ENCODE peak calls at places on chromosomes 11 and 22, in seven cellular contexts. One of them, this sample, is unnamed.

GRCh38 chr11:49208006-49208721 is at the start of gene FOLH1:
- DNase-seq in RWPE1: peak
- DNase-seq in progenitor cell of endocrine pancreas: no peak
- DNase-seq in AG04450: no peak
- DNase-seq in Calu3: peak
- DNase-seq in foreskin keratinocyte: peak
- DNase-seq in upper lobe of right lung: peak
- DNase-seq in this sample: no peak

GRCh38 chr11:40118780-40119179 is 1340.7 kb downstream of the LRRC4C start:
- DNase-seq in RWPE1: no peak
- DNase-seq in progenitor cell of endocrine pancreas: no peak
- DNase-seq in AG04450: no peak
- DNase-seq in Calu3: no peak
- DNase-seq in foreskin keratinocyte: no peak
- DNase-seq in upper lobe of right lung: no peak
- DNase-seq in this sample: no peak

GRCh38 chr11:111707039-111707690 is 59.0 kb downstream of the PPP2R1B start:
- DNase-seq in RWPE1: peak
- DNase-seq in progenitor cell of endocrine pancreas: no peak
- DNase-seq in AG04450: peak
- DNase-seq in Calu3: peak
- DNase-seq in foreskin keratinocyte: peak
- DNase-seq in upper lobe of right lung: no peak
- DNase-seq in this sample: no peak

GRCh38 chr11:105152556-105152955 is 13.0 kb upstream of the CARD18 start:
- DNase-seq in RWPE1: no peak
- DNase-seq in progenitor cell of endocrine pancreas: no peak
- DNase-seq in AG04450: no peak
- DNase-seq in Calu3: no peak
- DNase-seq in foreskin keratinocyte: no peak
- DNase-seq in upper lobe of right lung: no peak
- DNase-seq in this sample: no peak

GRCh38 chr11:60222141-60222540 is 20.8 kb downstream of the MS4A4E start:
- DNase-seq in RWPE1: no peak
- DNase-seq in progenitor cell of endocrine pancreas: no peak
- DNase-seq in AG04450: no peak
- DNase-seq in Calu3: no peak
- DNase-seq in foreskin keratinocyte: no peak
- DNase-seq in upper lobe of right lung: no peak
- DNase-seq in this sample: no peak

GRCh38 chr11:34654491-34655334 is 33.8 kb downstream of the EHF start:
- DNase-seq in RWPE1: no peak
- DNase-seq in progenitor cell of endocrine pancreas: no peak
- DNase-seq in AG04450: no peak
- DNase-seq in Calu3: peak
- DNase-seq in foreskin keratinocyte: no peak
- DNase-seq in upper lobe of right lung: peak
- DNase-seq in this sample: no peak

GRCh38 chr22:42365337-42365865 is 66.8 kb downstream of the NFAM1 start:
- DNase-seq in RWPE1: no peak
- DNase-seq in progenitor cell of endocrine pancreas: no peak
- DNase-seq in AG04450: no peak
- DNase-seq in Calu3: no peak
- DNase-seq in foreskin keratinocyte: no peak
- DNase-seq in upper lobe of right lung: no peak
- DNase-seq in this sample: no peak

GRCh38 chr11:106276859-106277436 is 199.5 kb downstream of the AASDHPPT start:
- DNase-seq in RWPE1: peak
- DNase-seq in progenitor cell of endocrine pancreas: no peak
- DNase-seq in AG04450: no peak
- DNase-seq in Calu3: no peak
- DNase-seq in foreskin keratinocyte: peak
- DNase-seq in upper lobe of right lung: no peak
- DNase-seq in this sample: no peak

GRCh38 chr11:119262668-119263351 is 54.1 kb downstream of the MCAM start:
- DNase-seq in RWPE1: no peak
- DNase-seq in progenitor cell of endocrine pancreas: no peak
- DNase-seq in AG04450: no peak
- DNase-seq in Calu3: no peak
- DNase-seq in foreskin keratinocyte: peak
- DNase-seq in upper lobe of right lung: no peak
- DNase-seq in this sample: no peak

GRCh38 chr11:843818-844692 is 1.4 kb downstream of the TSPAN4 start:
- DNase-seq in RWPE1: peak
- DNase-seq in progenitor cell of endocrine pancreas: peak
- DNase-seq in AG04450: peak
- DNase-seq in Calu3: peak
- DNase-seq in foreskin keratinocyte: peak
- DNase-seq in upper lobe of right lung: peak
- DNase-seq in this sample: no peak

GRCh38 chr22:24938741-24939341 is 7.7 kb downstream of the LHFPL7 start:
- DNase-seq in RWPE1: peak
- DNase-seq in progenitor cell of endocrine pancreas: no peak
- DNase-seq in AG04450: no peak
- DNase-seq in Calu3: peak
- DNase-seq in foreskin keratinocyte: peak
- DNase-seq in upper lobe of right lung: no peak
- DNase-seq in this sample: no peak

GRCh38 chr11:121513807-121514206 is 61.0 kb upstream of the SORL1-AS1 start:
- DNase-seq in RWPE1: no peak
- DNase-seq in progenitor cell of endocrine pancreas: no peak
- DNase-seq in AG04450: no peak
- DNase-seq in Calu3: no peak
- DNase-seq in foreskin keratinocyte: no peak
- DNase-seq in upper lobe of right lung: no peak
- DNase-seq in this sample: no peak
- TF ChIP-seq CTCF in RWPE1: no peak
- TF ChIP-seq CTCF in progenitor cell of endocrine pancreas: no peak
- TF ChIP-seq CTCF in AG04450: no peak
- TF ChIP-seq CTCF in Calu3: no peak
- TF ChIP-seq CTCF in foreskin keratinocyte: no peak
- TF ChIP-seq CTCF in upper lobe of right lung: no peak
- TF ChIP-seq CTCF in this sample: no peak

GRCh38 chr11:73372371-73372993 is 3.7 kb upstream of the RELT start:
- DNase-seq in RWPE1: no peak
- DNase-seq in progenitor cell of endocrine pancreas: no peak
- DNase-seq in AG04450: no peak
- DNase-seq in Calu3: peak
- DNase-seq in foreskin keratinocyte: no peak
- DNase-seq in upper lobe of right lung: no peak
- DNase-seq in this sample: no peak
- TF ChIP-seq CTCF in RWPE1: no peak
- TF ChIP-seq CTCF in progenitor cell of endocrine pancreas: no peak
- TF ChIP-seq CTCF in AG04450: peak
- TF ChIP-seq CTCF in Calu3: no peak
- TF ChIP-seq CTCF in foreskin keratinocyte: peak
- TF ChIP-seq CTCF in upper lobe of right lung: peak
- TF ChIP-seq CTCF in this sample: no peak

GRCh38 chr22:19671316-19671715 is 43.0 kb upstream of the SEPTIN5 start:
- DNase-seq in RWPE1: no peak
- DNase-seq in progenitor cell of endocrine pancreas: no peak
- DNase-seq in AG04450: no peak
- DNase-seq in Calu3: no peak
- DNase-seq in foreskin keratinocyte: no peak
- DNase-seq in upper lobe of right lung: no peak
- DNase-seq in this sample: no peak
- TF ChIP-seq CTCF in RWPE1: no peak
- TF ChIP-seq CTCF in progenitor cell of endocrine pancreas: no peak
- TF ChIP-seq CTCF in AG04450: no peak
- TF ChIP-seq CTCF in Calu3: no peak
- TF ChIP-seq CTCF in foreskin keratinocyte: no peak
- TF ChIP-seq CTCF in upper lobe of right lung: no peak
- TF ChIP-seq CTCF in this sample: no peak

DNA sequence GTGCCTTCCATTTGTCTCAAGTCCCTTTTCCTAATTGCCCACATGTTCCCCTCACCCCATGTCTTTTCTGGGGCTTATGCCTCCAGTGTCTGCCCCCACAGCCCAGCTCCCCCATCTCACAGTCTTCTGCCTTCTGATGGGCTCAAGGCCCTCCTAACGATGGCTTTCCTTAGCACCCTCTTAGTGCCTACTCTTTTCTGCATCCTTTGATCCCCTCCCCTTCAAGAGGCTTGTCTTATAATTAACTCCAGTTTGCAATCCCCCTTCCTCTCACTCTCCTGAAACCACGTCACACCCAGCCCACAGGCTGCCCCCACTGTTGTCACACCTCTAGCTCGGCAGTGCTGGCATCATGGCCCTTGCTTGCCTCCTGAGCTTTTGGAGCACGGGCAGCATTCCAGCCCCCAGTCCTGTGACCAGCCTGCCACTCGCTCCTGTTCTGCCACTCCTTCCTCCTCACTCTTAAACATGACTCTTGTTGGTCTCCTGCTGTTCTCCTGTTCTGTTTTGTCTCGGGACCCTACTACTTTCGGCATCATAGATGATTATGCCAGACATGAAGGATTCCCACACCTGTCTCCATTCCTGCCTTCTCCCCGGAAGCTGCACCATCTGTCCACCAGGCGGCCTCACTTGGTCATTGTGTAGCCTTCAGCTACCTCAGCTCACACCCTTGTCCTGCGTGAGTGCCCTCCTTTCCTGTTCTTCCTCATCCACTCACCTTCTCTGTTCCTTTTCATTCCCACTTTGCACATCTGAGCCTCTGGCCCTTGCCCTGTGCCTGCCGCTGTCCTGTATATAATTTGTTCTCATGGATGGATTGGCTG is 26.1 kb downstream of the UBE2L3 start:
- DNase-seq in RWPE1: no peak
- DNase-seq in progenitor cell of endocrine pancreas: no peak
- DNase-seq in AG04450: no peak
- DNase-seq in Calu3: peak
- DNase-seq in foreskin keratinocyte: no peak
- DNase-seq in upper lobe of right lung: no peak
- DNase-seq in this sample: no peak
- TF ChIP-seq CTCF in RWPE1: no peak
- TF ChIP-seq CTCF in progenitor cell of endocrine pancreas: peak
- TF ChIP-seq CTCF in AG04450: peak
- TF ChIP-seq CTCF in Calu3: peak
- TF ChIP-seq CTCF in foreskin keratinocyte: peak
- TF ChIP-seq CTCF in upper lobe of right lung: no peak
- TF ChIP-seq CTCF in this sample: no peak

GRCh38 chr11:20238712-20239111 is 78.4 kb upstream of the DBX1 start:
- DNase-seq in RWPE1: no peak
- DNase-seq in progenitor cell of endocrine pancreas: no peak
- DNase-seq in AG04450: no peak
- DNase-seq in Calu3: peak
- DNase-seq in foreskin keratinocyte: no peak
- DNase-seq in upper lobe of right lung: no peak
- DNase-seq in this sample: no peak

GRCh38 chr11:20249313-20249873 is 89.1 kb upstream of the DBX1 start:
- DNase-seq in RWPE1: no peak
- DNase-seq in progenitor cell of endocrine pancreas: no peak
- DNase-seq in AG04450: no peak
- DNase-seq in Calu3: no peak
- DNase-seq in foreskin keratinocyte: no peak
- DNase-seq in upper lobe of right lung: no peak
- DNase-seq in this sample: no peak

GRCh38 chr11:20247540-20248138 is 87.4 kb upstream of the DBX1 start:
- DNase-seq in RWPE1: no peak
- DNase-seq in progenitor cell of endocrine pancreas: no peak
- DNase-seq in AG04450: no peak
- DNase-seq in Calu3: no peak
- DNase-seq in foreskin keratinocyte: no peak
- DNase-seq in upper lobe of right lung: no peak
- DNase-seq in this sample: no peak

GRCh38 chr11:20248345-20248744 is 88.1 kb upstream of the DBX1 start:
- DNase-seq in RWPE1: no peak
- DNase-seq in progenitor cell of endocrine pancreas: no peak
- DNase-seq in AG04450: no peak
- DNase-seq in Calu3: no peak
- DNase-seq in foreskin keratinocyte: no peak
- DNase-seq in upper lobe of right lung: no peak
- DNase-seq in this sample: no peak

DNA sequence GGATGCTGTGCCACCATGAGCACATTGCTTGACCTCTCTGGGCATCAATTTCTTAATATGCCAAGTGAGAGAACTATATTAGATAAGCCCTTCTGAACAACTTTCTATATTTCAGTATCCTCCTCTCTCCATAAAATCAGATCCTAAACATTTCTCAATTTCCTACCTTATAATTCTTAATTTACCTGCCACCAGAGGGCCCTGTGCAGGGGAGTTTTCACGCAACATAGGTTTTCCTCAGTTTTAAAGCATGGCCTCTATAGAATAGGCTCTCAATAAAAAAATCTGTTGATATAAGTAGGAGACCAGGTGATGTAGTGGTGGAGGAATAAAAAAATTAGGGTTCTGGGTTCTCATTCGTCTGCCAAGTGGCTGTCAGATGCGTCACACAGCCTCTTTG is 83.7 kb upstream of the DBX1 start:
- DNase-seq in RWPE1: no peak
- DNase-seq in progenitor cell of endocrine pancreas: no peak
- DNase-seq in AG04450: no peak
- DNase-seq in Calu3: no peak
- DNase-seq in foreskin keratinocyte: no peak
- DNase-seq in upper lobe of right lung: no peak
- DNase-seq in this sample: no peak
- TF ChIP-seq CTCF in RWPE1: peak
- TF ChIP-seq CTCF in progenitor cell of endocrine pancreas: peak
- TF ChIP-seq CTCF in AG04450: peak
- TF ChIP-seq CTCF in Calu3: peak
- TF ChIP-seq CTCF in foreskin keratinocyte: peak
- TF ChIP-seq CTCF in upper lobe of right lung: no peak
- TF ChIP-seq CTCF in this sample: no peak

DNA sequence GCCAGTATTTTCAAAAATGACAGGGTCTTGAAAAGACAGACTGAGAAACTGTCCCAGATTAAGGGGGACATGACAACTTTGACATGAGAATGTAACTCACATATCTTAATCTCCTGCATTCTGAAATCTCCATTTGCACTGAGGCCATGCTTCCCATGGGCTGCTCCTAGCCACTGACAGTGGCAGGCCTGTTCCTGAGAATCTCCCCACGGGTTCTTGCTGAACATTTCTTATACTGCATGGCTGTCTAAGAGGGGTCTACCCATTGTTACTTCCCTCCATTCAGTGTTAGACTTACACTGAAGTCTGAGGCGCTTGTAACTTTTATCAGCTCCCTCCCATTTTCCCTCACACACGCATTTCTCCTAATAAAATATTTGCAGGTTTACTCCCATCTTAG is 1.5 kb downstream of the CEP295 start:
- DNase-seq in RWPE1: no peak
- DNase-seq in progenitor cell of endocrine pancreas: no peak
- DNase-seq in AG04450: no peak
- DNase-seq in Calu3: no peak
- DNase-seq in foreskin keratinocyte: no peak
- DNase-seq in upper lobe of right lung: no peak
- DNase-seq in this sample: no peak
- TF ChIP-seq CTCF in RWPE1: no peak
- TF ChIP-seq CTCF in progenitor cell of endocrine pancreas: no peak
- TF ChIP-seq CTCF in AG04450: no peak
- TF ChIP-seq CTCF in Calu3: no peak
- TF ChIP-seq CTCF in foreskin keratinocyte: no peak
- TF ChIP-seq CTCF in upper lobe of right lung: no peak
- TF ChIP-seq CTCF in this sample: no peak

GRCh38 chr11:69683764-69684333 is 8.7 kb upstream of the LTO1 start:
- DNase-seq in RWPE1: peak
- DNase-seq in progenitor cell of endocrine pancreas: no peak
- DNase-seq in AG04450: no peak
- DNase-seq in Calu3: peak
- DNase-seq in foreskin keratinocyte: no peak
- DNase-seq in upper lobe of right lung: peak
- DNase-seq in this sample: no peak
- TF ChIP-seq CTCF in RWPE1: peak
- TF ChIP-seq CTCF in progenitor cell of endocrine pancreas: peak
- TF ChIP-seq CTCF in AG04450: peak
- TF ChIP-seq CTCF in Calu3: peak
- TF ChIP-seq CTCF in foreskin keratinocyte: peak
- TF ChIP-seq CTCF in upper lobe of right lung: peak
- TF ChIP-seq CTCF in this sample: no peak

This sample was measured in activated B cell treated with CpG ODN at 0.5 μM for 24 hours.